ENCODE peak calls at places on chromosomes 4 and X, in four cellular contexts. Z is upper lobe of right lung, Q is tibial nerve, I is HepG2. E is an unnamed sample.
A peak's percentile ranks its signal among the peaks of the same experiment; 100 is the strongest.

GRCh38 chr4:121696140-121696640 is 590 bp downstream of the ANXA5 start:
- DNase-seq in I (peak; percentile 39), Z (peak; percentile 90), Q (peak; percentile 79), E (peak; percentile 44)

GRCh38 chrX:2638279-2638678 is 52.8 kb upstream of the CD99 start:
- DNase-seq in Q (no peak), I (no peak), Z (no peak), E (no peak)

GRCh38 chr4:98314791-98315565 is 53.8 kb downstream of the RAP1GDS1 start:
- DNase-seq in Q (no peak), Z (no peak), I (no peak), E (no peak)

GRCh38 chr4:152715076-152715475 is 35.3 kb upstream of the TMEM154 start:
- DNase-seq in Z (no peak), Q (no peak), I (no peak), E (no peak)

GRCh38 chr4:128416921-128417320 is 129.3 kb upstream of the PGRMC2 start:
- DNase-seq in Z (no peak), Q (no peak), I (no peak), E (no peak)

GRCh38 chr4:44194365-44194764 is 254.2 kb downstream of the KCTD8 start:
- DNase-seq in I (no peak), Z (no peak), Q (no peak), E (no peak)

GRCh38 chr4:123786159-123786915 is 389.7 kb downstream of the SPRY1 start:
- DNase-seq in Q (no peak), Z (no peak), I (no peak), E (no peak)

GRCh38 chr4:25051534-25051933 is 20.8 kb upstream of the LGI2 start:
- DNase-seq in Q (no peak), Z (no peak), I (no peak), E (no peak)

GRCh38 chr4:147325566-147325965 is 155.3 kb upstream of the EDNRA start:
- DNase-seq in I (no peak), Q (no peak), Z (no peak), E (no peak)

GRCh38 chr4:163467371-163467770 is 6.2 kb downstream of the TKTL2 start:
- DNase-seq in Z (no peak), Q (no peak), I (no peak), E (no peak)

GRCh38 chr4:151745727-151746231 is 15.0 kb downstream of the GATB start:
- DNase-seq in Q (no peak), I (no peak), Z (no peak), E (no peak)

GRCh38 chrX:53445977-53446376 is 11.8 kb upstream of the HSD17B10 start:
- DNase-seq in Q (no peak), Z (peak; percentile 55), I (peak; percentile 19), E (peak; percentile 26)

GRCh38 chrX:115894087-115894486 is 276.5 kb upstream of the AGTR2 start:
- DNase-seq in Q (no peak), Z (no peak), I (peak; percentile 63), E (peak; percentile 21)

GRCh38 chrX:115367956-115368355 is 78.4 kb downstream of the LUZP4 start:
- DNase-seq in Z (no peak), Q (no peak), I (no peak), E (no peak)

GRCh38 chrX:13387656-13388421 is 68.0 kb upstream of the ATXN3L start:
- DNase-seq in Z (no peak), I (no peak), Q (no peak), E (no peak)

GRCh38 chr4:6727081-6727942 is 11.3 kb downstream of the BLOC1S4 start:
- DNase-seq in I (no peak), Q (peak; percentile 54), Z (no peak), E (no peak)

GRCh38 chrX:154918060-154918483 is 31.9 kb downstream of the F8A1 start:
- DNase-seq in Z (no peak), Q (peak; percentile 14), I (peak; percentile 48), E (peak; percentile 43)

GRCh38 chr4:40020221-40020620 is 36.4 kb upstream of the N4BP2 start:
- DNase-seq in Z (no peak), Q (no peak), I (no peak), E (no peak)

GRCh38 chr4:68319040-68319439 is 30.9 kb downstream of the YTHDC1 start:
- DNase-seq in Z (no peak), I (no peak), Q (no peak), E (no peak)

GRCh38 chr4:25154594-25155265 is 5.5 kb downstream of the SEPSECS start:
- DNase-seq in Z (no peak), Q (no peak), I (peak; percentile 84), E (no peak)

GRCh38 chr4:187268940-187269339 is 545.3 kb upstream of the FAT1 start:
- DNase-seq in Z (no peak), Q (no peak), I (peak; percentile 16), E (no peak)

GRCh38 chr4:105025263-105026017 is 121.2 kb upstream of the TET2 start:
- DNase-seq in I (no peak), Q (no peak), Z (no peak), E (no peak)

GRCh38 chr4:138233313-138233712 is 8.8 kb downstream of the SLC7A11 start:
- DNase-seq in Q (no peak), I (no peak), Z (no peak), E (no peak)

GRCh38 chrX:44343412-44343942 is at the start of gene EFHC2:
- DNase-seq in Q (peak; percentile 13), I (no peak), Z (peak; percentile 71), E (peak; percentile 27)

GRCh38 chrX:53678667-53679066 is 7.9 kb downstream of the HUWE1 start:
- DNase-seq in I (no peak), Z (no peak), Q (no peak), E (peak; percentile 20)

GRCh38 chr4:82232891-82233290 is 140.9 kb downstream of the HNRNPD start:
- DNase-seq in Q (no peak), Z (no peak), I (no peak), E (no peak)

GRCh38 chrX:13597928-13598327 is 28.5 kb downstream of the EGFL6 start:
- DNase-seq in Q (no peak), I (no peak), Z (no peak), E (no peak)

DNA sequence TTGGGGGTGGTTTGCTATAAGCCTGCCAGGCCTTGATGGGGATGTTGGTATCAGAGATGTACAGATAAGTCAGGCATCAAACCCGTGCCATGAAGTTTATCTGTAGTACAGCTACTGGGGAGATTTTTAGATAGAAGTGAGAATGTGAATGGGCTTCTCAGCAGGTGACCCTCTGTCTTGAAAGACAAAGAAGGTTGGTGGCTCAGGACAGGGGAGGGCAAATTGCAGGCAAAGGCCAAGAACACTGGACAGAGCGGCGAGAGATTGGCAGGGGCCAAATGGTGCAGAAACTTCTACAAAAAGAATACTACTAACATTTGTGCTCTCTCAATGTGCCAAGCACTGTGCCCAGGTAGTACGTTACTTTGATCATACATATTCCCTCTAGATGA is 1.9 kb upstream of the PIM2 start:
- DNase-seq in Z (no peak), I (no peak), Q (no peak), E (no peak)
- H3K4me3 ChIP-seq in Z (no peak overlapping the region), I (no peak overlapping the region), Q (no peak overlapping the region), E (peak overlapping the region; percentile 92)

GRCh38 chr4:185992585-185992984 is 76.4 kb upstream of the TLR3 start:
- DNase-seq in Z (no peak), I (no peak), Q (no peak), E (no peak)

GRCh38 chr4:185993328-185993973 is 75.5 kb upstream of the TLR3 start:
- DNase-seq in I (no peak), Z (no peak), Q (no peak), E (no peak)

GRCh38 chr4:185987976-185988627 is 80.9 kb upstream of the TLR3 start:
- DNase-seq in Z (no peak), Q (no peak), I (no peak), E (no peak)

GRCh38 chr4:185994750-185995149 is 74.2 kb upstream of the TLR3 start:
- DNase-seq in Z (no peak), I (no peak), Q (no peak), E (no peak)

GRCh38 chr4:185991750-185992149 is 77.2 kb upstream of the TLR3 start:
- DNase-seq in Z (no peak), Q (no peak), I (no peak), E (no peak)
- H3K27ac ChIP-seq in Z (no peak overlapping the region), Q (no peak overlapping the region), I (no peak overlapping the region), E (no peak overlapping the region)

DNA sequence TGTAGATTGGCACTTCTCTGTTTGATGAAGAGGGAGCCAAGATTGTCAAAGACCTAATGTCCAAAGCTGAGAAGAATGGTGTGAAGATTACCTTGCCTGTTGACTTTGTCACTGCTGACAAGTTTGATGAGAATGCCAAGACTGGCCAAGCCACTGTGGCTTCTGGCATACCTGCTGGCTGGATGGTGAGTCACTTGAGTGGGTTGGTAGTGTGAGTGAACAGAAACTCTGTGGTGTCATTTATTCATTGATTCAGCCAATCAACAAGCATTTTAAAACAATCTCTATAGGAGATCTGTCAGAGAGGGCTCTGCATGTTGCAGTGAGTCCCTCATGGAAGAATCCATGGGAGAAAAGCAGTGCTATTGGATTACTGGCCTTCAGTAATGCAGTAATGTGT is 16.3 kb downstream of the TAF9B start:
- DNase-seq in Q (no peak), Z (no peak), I (no peak), E (no peak)
- H3K36me3 ChIP-seq in Q (peaks cover 4% of the 10 kb centered on the region), Z (peaks cover 72% of the 10 kb centered on the region), I (peaks cover 57% of the 10 kb centered on the region), E (peaks cover 74% of the 10 kb centered on the region)

GRCh38 chr4:2811830-2812599 is 19.1 kb downstream of the SH3BP2 start:
- DNase-seq in Z (peak; percentile 90), I (peak; percentile 59), Q (peak; percentile 46), E (peak; percentile 86)
- H3K4me3 ChIP-seq in Z (peak overlapping the region; percentile 62), I (no peak overlapping the region), Q (peak overlapping the region; percentile 19), E (peak overlapping the region; percentile 55)

DNA sequence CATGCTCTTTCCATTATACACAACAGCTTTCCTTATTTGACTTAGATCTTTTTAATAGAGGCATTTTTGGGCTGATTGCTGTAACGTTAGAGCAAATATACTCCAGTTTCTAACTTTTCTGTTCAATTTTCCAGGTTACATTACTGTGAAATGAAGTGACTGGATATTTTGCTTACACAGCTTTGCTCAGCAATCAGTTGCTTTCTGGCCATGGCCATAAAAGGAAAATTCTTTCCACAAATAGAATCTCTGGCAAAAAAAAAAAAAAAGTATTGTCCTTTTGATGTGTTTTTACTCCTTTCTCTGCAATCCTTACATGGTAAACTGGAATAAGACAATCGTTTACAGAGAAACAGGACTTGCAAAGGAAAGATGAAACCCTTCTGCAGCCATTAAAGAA is 146.3 kb downstream of the PCDH7 start:
- DNase-seq in Q (no peak), I (no peak), Z (no peak), E (no peak)
- H3K27ac ChIP-seq in Q (no peak overlapping the region), I (no peak overlapping the region), Z (no peak overlapping the region), E (no peak overlapping the region)

DNA sequence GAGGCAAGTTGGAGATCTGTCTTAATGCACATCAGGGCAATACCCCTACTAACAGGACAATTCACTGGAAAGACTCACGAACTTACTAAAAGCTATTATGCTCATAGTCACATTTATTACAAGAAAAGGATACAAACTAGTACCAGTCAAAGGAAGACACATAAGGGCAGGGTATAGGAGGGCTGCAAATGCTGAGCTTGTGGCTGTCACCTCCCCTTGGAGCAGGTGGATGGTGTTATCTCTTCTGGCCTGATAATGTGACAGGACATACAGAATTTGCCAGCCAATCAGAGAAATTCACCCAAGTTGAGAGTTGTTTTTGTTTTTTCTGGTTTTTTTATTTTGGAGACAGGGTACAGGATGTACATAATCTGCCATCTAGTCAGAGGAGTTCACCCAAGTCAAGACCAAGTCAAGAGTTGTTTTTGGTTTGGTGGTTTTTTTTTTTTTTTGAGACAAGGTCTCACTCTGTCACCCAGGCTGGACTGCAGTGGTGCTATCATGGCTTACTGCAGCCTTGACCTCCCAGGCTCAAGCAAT is 8.8 kb downstream of the HERC5 start:
- DNase-seq in I (no peak), Q (no peak), Z (no peak), E (peak; percentile 38)
- H3K36me3 ChIP-seq in I (no peaks in the 10 kb centered on the region), Q (no peaks in the 10 kb centered on the region), Z (peaks cover 43% of the 10 kb centered on the region), E (peaks cover 44% of the 10 kb centered on the region)

GRCh38 chrX:105645667-105646354 is 176.5 kb upstream of the NRK start:
- DNase-seq in Z (no peak), I (no peak), Q (no peak), E (no peak)
- H3K4me3 ChIP-seq in Z (no peak overlapping the region), I (no peak overlapping the region), Q (no peak overlapping the region), E (no peak overlapping the region)